ENCODE peak calls at places on chromosome 16, in four cellular contexts. X is EL; W is stimulated activated naive CD8-positive, alpha-beta T cell treated with anti-CD3 and anti-CD28 coated beads, Interleukin-15, Interleukin-2, amounts not matched to agents 100 U/mL and 50 U/mL, for 24 hours; J is GM04504. F is an unnamed sample.
A peak's percentile ranks its signal among the peaks of the same experiment; 100 is the strongest.

GRCh38 chr16:59385953-59386352 is 651.8 kb upstream of the GOT2 start:
- DNase-seq in X (peak; percentile 94), W (no peak), J (peak; percentile 80), F (peak; percentile 94)

GRCh38 chr16:87303431-87303930 is 13.7 kb downstream of the C16orf95 start:
- DNase-seq in W (no peak), X (peak; percentile 23), J (no peak), F (no peak)

GRCh38 chr16:31395647-31396046 is 2.5 kb downstream of the ITGAD start:
- DNase-seq in W (no peak), X (no peak), J (no peak), F (no peak)

GRCh38 chr16:71746442-71747046 is 22.0 kb upstream of the PHLPP2 start:
- DNase-seq in W (no peak), X (peak; percentile 29), J (no peak), F (peak; percentile 5)

GRCh38 chr16:84511180-84511800 is 6.8 kb upstream of the MEAK7 start:
- DNase-seq in X (peak; percentile 87), W (peak; percentile 87), J (peak; percentile 72), F (peak; percentile 76)

GRCh38 chr16:14015948-14016347 is 55.2 kb upstream of the MRTFB start:
- DNase-seq in J (peak; percentile 74), X (peak; percentile 84), W (no peak), F (peak; percentile 82)

GRCh38 chr16:640614-641013 is 1.0 kb upstream of the MCRIP2 start:
- DNase-seq in J (no peak), X (no peak), W (no peak), F (no peak)

GRCh38 chr16:53053967-53054669 is 673 bp upstream of the CHD9 start:
- DNase-seq in W (no peak), X (no peak), J (no peak), F (no peak)

GRCh38 chr16:801584-802363 is 1.2 kb upstream of the GNG13 start:
- DNase-seq in J (no peak), W (no peak), X (no peak), F (no peak)

GRCh38 chr16:67169642-67170167 is 633 bp upstream of the NOL3 start:
- DNase-seq in J (no peak), X (peak; percentile 42), W (peak; percentile 74), F (no peak)

GRCh38 chr16:28826141-28826540 is 3.3 kb downstream of the ATXN2L start:
- DNase-seq in J (no peak), X (no peak), W (no peak), F (no peak)

GRCh38 chr16:2040450-2041105 is 7.1 kb downstream of the NTHL1 start:
- DNase-seq in X (no peak), W (no peak), J (no peak), F (no peak)

GRCh38 chr16:50848755-50849514 is 107.0 kb downstream of the CYLD start:
- DNase-seq in X (no peak), J (no peak), W (no peak), F (no peak)

GRCh38 chr16:86299882-86300490 is 210.3 kb upstream of the FOXF1 start:
- DNase-seq in W (no peak), X (no peak), J (no peak), F (no peak)

GRCh38 chr16:22675745-22676540 is 138.0 kb upstream of the HS3ST2 start:
- DNase-seq in X (no peak), W (no peak), J (no peak), F (no peak)

GRCh38 chr16:83878838-83879237 is 20.1 kb upstream of the MLYCD start:
- DNase-seq in W (no peak), X (peak; percentile 63), J (no peak), F (peak; percentile 38)

GRCh38 chr16:1929578-1930337 is 11.5 kb upstream of the HS3ST6 start:
- DNase-seq in J (peak; percentile 58), X (peak; percentile 79), W (peak; percentile 96), F (peak; percentile 62)

GRCh38 chr16:24624102-24624501 is 84.7 kb downstream of the RBBP6 start:
- DNase-seq in X (no peak), J (no peak), W (no peak), F (no peak)

GRCh38 chr16:75105306-75106061 is 11.1 kb downstream of the LDHD start:
- DNase-seq in W (no peak), J (no peak), X (no peak), F (no peak)

GRCh38 chr16:54467398-54467797 is 180.8 kb upstream of the IRX3 start:
- DNase-seq in J (no peak), X (no peak), W (no peak), F (no peak)

GRCh38 chr16:11105038-11105903 is 150.7 kb downstream of the SOCS1 start:
- DNase-seq in J (peak; percentile 82), X (peak; percentile 96), W (peak; percentile 42), F (peak; percentile 94)

GRCh38 chr16:12784076-12784475 is 19.6 kb downstream of the CPPED1 start:
- DNase-seq in J (no peak), X (no peak), W (no peak), F (no peak)

GRCh38 chr16:74778646-74779045 is 4.0 kb upstream of the FA2H start:
- DNase-seq in W (no peak), X (no peak), J (no peak), F (no peak)

F was measured in HFFc6.